ENCODE peak calls at places on chromosomes 1 and 21, in five cellular contexts. H is NCI-H187; Q is ovary; X is NB4; D is CD8-positive, alpha-beta memory T cell. C is an unnamed sample.

GRCh38 chr1:24720152-24720551 is 25.1 kb upstream of the CLIC4 start:
- DNase-seq in Q (peak), X (no peak), D (no peak), H (no peak), C (no peak)

GRCh38 chr1:92123868-92124267 is 43.7 kb downstream of the BTBD8 start:
- DNase-seq in X (no peak), H (no peak), Q (no peak), D (no peak), C (no peak)

GRCh38 chr1:235527196-235527814 is 23.1 kb upstream of the B3GALNT2 start:
- DNase-seq in X (no peak), Q (no peak), D (no peak), H (no peak), C (no peak)

GRCh38 chr1:27979151-27979858 is 19.5 kb downstream of the XKR8 start:
- DNase-seq in Q (no peak), D (peak), X (peak), H (no peak), C (peak)

GRCh38 chr21:36471254-36471723 is 8.6 kb downstream of the CLDN14 start:
- DNase-seq in X (no peak), Q (no peak), D (no peak), H (no peak), C (peak)

GRCh38 chr1:116763787-116764465 is 9.7 kb downstream of the CD2 start:
- DNase-seq in D (no peak), H (no peak), Q (no peak), X (peak), C (no peak)

GRCh38 chr21:44377922-44378645 is 24.7 kb downstream of the TRPM2 start:
- DNase-seq in H (no peak), X (no peak), D (no peak), Q (peak), C (no peak)

GRCh38 chr1:55781944-55782482 is 566.8 kb upstream of the USP24 start:
- DNase-seq in H (no peak), D (no peak), Q (no peak), X (no peak), C (peak)

GRCh38 chr1:45968941-45969666 is 163.3 kb downstream of the PIK3R3 start:
- DNase-seq in D (no peak), Q (no peak), X (no peak), H (no peak), C (no peak)

GRCh38 chr1:153386500-153386901 is 4.4 kb downstream of the S100A8 start:
- DNase-seq in D (no peak), Q (no peak), X (peak), H (no peak), C (no peak)

GRCh38 chr1:247110627-247111258 is 6.6 kb upstream of the ZNF669 start:
- DNase-seq in D (no peak), X (peak), H (no peak), Q (no peak), C (no peak)

GRCh38 chr1:111221633-111222286 is 5.8 kb upstream of the CHI3L2 start:
- DNase-seq in D (peak), Q (no peak), H (no peak), X (peak), C (no peak)

GRCh38 chr1:23544444-23545389 is 13.7 kb upstream of the E2F2 start:
- DNase-seq in Q (peak), H (peak), X (peak), D (peak), C (peak)

GRCh38 chr1:184866991-184867788 is 107.1 kb downstream of the NIBAN1 start:
- DNase-seq in H (no peak), Q (no peak), D (peak), X (peak), C (peak)

GRCh38 chr1:62362061-62362951 is 43.1 kb upstream of the KANK4 start:
- DNase-seq in Q (no peak), X (no peak), H (no peak), D (no peak), C (no peak)

GRCh38 chr1:29713857-29714256 is 477.5 kb downstream of the PTPRU start:
- DNase-seq in D (no peak), X (no peak), Q (no peak), H (no peak), C (no peak)

GRCh38 chr21:36369064-36369685 is 16.0 kb upstream of the CHAF1B start:
- DNase-seq in Q (no peak), D (no peak), X (no peak), H (no peak), C (no peak)

GRCh38 chr1:230125633-230126528 is 58.8 kb downstream of the GALNT2 start:
- DNase-seq in D (no peak), Q (no peak), H (no peak), X (no peak), C (no peak)

GRCh38 chr1:69700770-69701169 is 133.0 kb downstream of the LRRC7 start:
- DNase-seq in D (no peak), Q (no peak), H (no peak), X (peak), C (no peak)

GRCh38 chr1:103220503-103221095 is 112.3 kb upstream of the COL11A1 start:
- DNase-seq in Q (no peak), H (no peak), D (no peak), X (no peak), C (peak)

GRCh38 chr1:68495532-68495931 is 1.4 kb downstream of the DEPDC1 start:
- DNase-seq in Q (no peak), H (no peak), X (no peak), D (no peak), C (peak)

GRCh38 chr1:159071970-159072582 is 4.5 kb downstream of the AIM2 start:
- DNase-seq in D (peak), H (no peak), X (peak), Q (no peak), C (peak)

GRCh38 chr1:149937779-149938178 is 1.1 kb upstream of the MTMR11 start:
- DNase-seq in D (no peak), H (no peak), Q (no peak), X (peak), C (no peak)

GRCh38 chr21:35969281-35969680 is 91.0 kb downstream of the SETD4 start:
- DNase-seq in H (no peak), D (no peak), Q (no peak), X (no peak), C (no peak)

GRCh38 chr1:162062542-162063015 is 6.9 kb upstream of the NOS1AP start:
- DNase-seq in D (no peak), X (no peak), H (peak), Q (no peak), C (no peak)

GRCh38 chr21:42112857-42113256 is 41.7 kb downstream of the UMODL1 start:
- DNase-seq in Q (no peak), D (no peak), H (no peak), X (no peak), C (no peak)

GRCh38 chr1:208201241-208201640 is 42.9 kb downstream of the PLXNA2 start:
- DNase-seq in Q (no peak), X (no peak), H (no peak), D (no peak), C (peak)

GRCh38 chr1:59133997-59134396 is 162.9 kb upstream of the FGGY start:
- DNase-seq in H (no peak), Q (no peak), D (no peak), X (no peak), C (no peak)

GRCh38 chr1:75172556-75172955 is 38.4 kb downstream of the LHX8 start:
- DNase-seq in D (no peak), X (no peak), Q (no peak), H (no peak), C (no peak)

GRCh38 chr1:93080424-93080823 is 1.3 kb downstream of the MTF2 start:
- DNase-seq in X (peak), H (no peak), Q (no peak), D (peak), C (peak)

GRCh38 chr1:220879090-220879508 is at the start of gene HLX:
- DNase-seq in X (peak), D (no peak), H (no peak), Q (peak), C (peak)

GRCh38 chr1:16122361-16122881 is 33.4 kb downstream of the EPHA2 start:
- DNase-seq in Q (peak), X (no peak), D (no peak), H (no peak), C (peak)

GRCh38 chr1:94514095-94514727 is 27.3 kb downstream of the F3 start:
- DNase-seq in X (peak), H (no peak), Q (no peak), D (no peak), C (peak)

GRCh38 chr1:206609229-206609991 is 2.9 kb downstream of the EIF2D start:
- DNase-seq in D (no peak), X (no peak), Q (no peak), H (no peak), C (no peak)